ENCODE peak calls at places on chromosomes 2 and 18, in four cellular contexts. One of them, this sample, is unnamed.
A peak's percentile ranks its signal among the peaks of the same experiment; 100 is the strongest.

GRCh38 chr2:235826791-235827190 is 332.9 kb downstream of the AGAP1 start:
- DNase-seq in heart right ventricle: no peak
- DNase-seq in GM23248: no peak
- DNase-seq in AG04450: no peak
- DNase-seq in this sample: no peak

GRCh38 chr2:105790467-105791118 is 45.9 kb downstream of the NCK2 start:
- DNase-seq in heart right ventricle: no peak
- DNase-seq in GM23248: no peak
- DNase-seq in AG04450: no peak
- DNase-seq in this sample: no peak

GRCh38 chr2:102839668-102840388 is 78.0 kb downstream of the TMEM182 start:
- DNase-seq in heart right ventricle: peak; percentile 23
- DNase-seq in GM23248: peak; percentile 53
- DNase-seq in AG04450: peak; percentile 10
- DNase-seq in this sample: no peak

GRCh38 chr2:66872926-66873714 is 438.2 kb downstream of the MEIS1 start:
- DNase-seq in heart right ventricle: no peak
- DNase-seq in GM23248: no peak
- DNase-seq in AG04450: no peak
- DNase-seq in this sample: no peak

GRCh38 chr2:23624378-23624777 is 239.4 kb downstream of the KLHL29 start:
- DNase-seq in heart right ventricle: no peak
- DNase-seq in GM23248: no peak
- DNase-seq in AG04450: no peak
- DNase-seq in this sample: no peak

GRCh38 chr2:235045336-235045972 is 93.6 kb downstream of the SH3BP4 start:
- DNase-seq in heart right ventricle: no peak
- DNase-seq in GM23248: no peak
- DNase-seq in AG04450: no peak
- DNase-seq in this sample: no peak

GRCh38 chr2:201127570-201127969 is 11.6 kb downstream of the CFLAR start:
- DNase-seq in heart right ventricle: peak; percentile 38
- DNase-seq in GM23248: peak; percentile 94
- DNase-seq in AG04450: peak; percentile 18
- DNase-seq in this sample: no peak

GRCh38 chr2:195898505-195898904 is 170.1 kb downstream of the DNAH7 start:
- DNase-seq in heart right ventricle: peak; percentile 66
- DNase-seq in GM23248: peak; percentile 98
- DNase-seq in AG04450: peak; percentile 99
- DNase-seq in this sample: peak; percentile 64

GRCh38 chr18:68035709-68036522 is 519.4 kb upstream of the DSEL start:
- DNase-seq in heart right ventricle: no peak
- DNase-seq in GM23248: peak; percentile 9
- DNase-seq in AG04450: no peak
- DNase-seq in this sample: no peak

GRCh38 chr2:239255218-239255617 is 145.6 kb downstream of the HDAC4 start:
- DNase-seq in heart right ventricle: no peak
- DNase-seq in GM23248: no peak
- DNase-seq in AG04450: no peak
- DNase-seq in this sample: no peak

GRCh38 chr18:9876867-9877654 is 8.7 kb upstream of the TXNDC2 start:
- DNase-seq in heart right ventricle: peak; percentile 41
- DNase-seq in GM23248: peak; percentile 89
- DNase-seq in AG04450: peak; percentile 78
- DNase-seq in this sample: no peak

GRCh38 chr18:7926526-7926925 is 359.4 kb downstream of the PTPRM start:
- DNase-seq in heart right ventricle: no peak
- DNase-seq in GM23248: no peak
- DNase-seq in AG04450: no peak
- DNase-seq in this sample: no peak

GRCh38 chr2:181203412-181203811 is 223.0 kb downstream of the UBE2E3 start:
- DNase-seq in heart right ventricle: no peak
- DNase-seq in GM23248: peak; percentile 85
- DNase-seq in AG04450: peak; percentile 11
- DNase-seq in this sample: peak; percentile 58

GRCh38 chr2:190062053-190062452 is 476 bp downstream of the MSTN start:
- DNase-seq in heart right ventricle: no peak
- DNase-seq in GM23248: peak; percentile 18
- DNase-seq in AG04450: no peak
- DNase-seq in this sample: no peak

GRCh38 chr2:144959416-144959815 is 439.5 kb upstream of the ZEB2 start:
- DNase-seq in heart right ventricle: no peak
- DNase-seq in GM23248: no peak
- DNase-seq in AG04450: no peak
- DNase-seq in this sample: no peak

GRCh38 chr18:23143871-23144270 is 8.6 kb downstream of the CABLES1 start:
- DNase-seq in heart right ventricle: no peak
- DNase-seq in GM23248: no peak
- DNase-seq in AG04450: no peak
- DNase-seq in this sample: no peak

GRCh38 chr2:44787663-44788062 is 153.8 kb upstream of the SIX3 start:
- DNase-seq in heart right ventricle: no peak
- DNase-seq in GM23248: no peak
- DNase-seq in AG04450: no peak
- DNase-seq in this sample: no peak

GRCh38 chr2:54347622-54348021 is 91.6 kb upstream of the TSPYL6 start:
- DNase-seq in heart right ventricle: no peak
- DNase-seq in GM23248: no peak
- DNase-seq in AG04450: no peak
- DNase-seq in this sample: no peak

GRCh38 chr2:210225461-210225798 is 183 bp upstream of the ACADL start:
- DNase-seq in heart right ventricle: no peak
- DNase-seq in GM23248: peak; percentile 32
- DNase-seq in AG04450: no peak
- DNase-seq in this sample: no peak

GRCh38 chr18:52118684-52119083 is 221.3 kb upstream of the DCC start:
- DNase-seq in heart right ventricle: no peak
- DNase-seq in GM23248: no peak
- DNase-seq in AG04450: no peak
- DNase-seq in this sample: no peak

GRCh38 chr2:227125506-227125905 is 38.5 kb downstream of the COL4A4 start:
- DNase-seq in heart right ventricle: no peak
- DNase-seq in GM23248: no peak
- DNase-seq in AG04450: no peak
- DNase-seq in this sample: no peak

GRCh38 chr2:2107627-2108026 is 223.4 kb downstream of the MYT1L start:
- DNase-seq in heart right ventricle: no peak
- DNase-seq in GM23248: no peak
- DNase-seq in AG04450: no peak
- DNase-seq in this sample: no peak

GRCh38 chr2:85547089-85547858 is 8.3 kb downstream of the MAT2A start:
- DNase-seq in heart right ventricle: no peak
- DNase-seq in GM23248: no peak
- DNase-seq in AG04450: no peak
- DNase-seq in this sample: no peak

GRCh38 chr2:19488009-19488691 is 129.7 kb upstream of the OSR1 start:
- DNase-seq in heart right ventricle: no peak
- DNase-seq in GM23248: peak; percentile 86
- DNase-seq in AG04450: no peak
- DNase-seq in this sample: peak; percentile 73

GRCh38 chr2:29398384-29399237 is 283.4 kb downstream of the CLIP4 start:
- DNase-seq in heart right ventricle: no peak
- DNase-seq in GM23248: peak; percentile 6
- DNase-seq in AG04450: no peak
- DNase-seq in this sample: no peak

GRCh38 chr2:62306751-62307468 is 111.0 kb downstream of the B3GNT2 start:
- DNase-seq in heart right ventricle: no peak
- DNase-seq in GM23248: no peak
- DNase-seq in AG04450: no peak
- DNase-seq in this sample: peak; percentile 77

GRCh38 chr2:37671013-37671815 is at the start of gene CDC42EP3:
- DNase-seq in heart right ventricle: peak; percentile 61
- DNase-seq in GM23248: peak; percentile 79
- DNase-seq in AG04450: no peak
- DNase-seq in this sample: no peak

GRCh38 chr2:168116448-168116847 is 130.9 kb downstream of the STK39 start:
- DNase-seq in heart right ventricle: no peak
- DNase-seq in GM23248: peak; percentile 7
- DNase-seq in AG04450: no peak
- DNase-seq in this sample: no peak

GRCh38 chr2:148048475-148049221 is 27.8 kb downstream of the MBD5 start:
- DNase-seq in heart right ventricle: no peak
- DNase-seq in GM23248: peak; percentile 45
- DNase-seq in AG04450: no peak
- DNase-seq in this sample: no peak

GRCh38 chr2:63698825-63699548 is 110.2 kb downstream of the MDH1 start:
- DNase-seq in heart right ventricle: peak; percentile 66
- DNase-seq in GM23248: peak; percentile 94
- DNase-seq in AG04450: peak; percentile 24
- DNase-seq in this sample: peak; percentile 65

GRCh38 chr2:152924722-152925121 is 206.3 kb downstream of the ARL6IP6 start:
- DNase-seq in heart right ventricle: no peak
- DNase-seq in GM23248: peak; percentile 68
- DNase-seq in AG04450: no peak
- DNase-seq in this sample: peak; percentile 73

GRCh38 chr18:6150481-6150880 is 255.2 kb upstream of the TMEM200C start:
- DNase-seq in heart right ventricle: no peak
- DNase-seq in GM23248: no peak
- DNase-seq in AG04450: no peak
- DNase-seq in this sample: no peak

GRCh38 chr2:223055140-223055539 is 3.1 kb downstream of the KCNE4 start:
- DNase-seq in heart right ventricle: peak; percentile 66
- DNase-seq in GM23248: peak; percentile 43
- DNase-seq in AG04450: no peak
- DNase-seq in this sample: no peak

GRCh38 chr2:238294046-238294392 is 5.6 kb upstream of the PER2 start:
- DNase-seq in heart right ventricle: no peak
- DNase-seq in GM23248: no peak
- DNase-seq in AG04450: no peak
- DNase-seq in this sample: no peak

GRCh38 chr2:223588251-223588650 is 13.9 kb downstream of the SCG2 start:
- DNase-seq in heart right ventricle: no peak
- DNase-seq in GM23248: no peak
- DNase-seq in AG04450: no peak
- DNase-seq in this sample: no peak

GRCh38 chr2:84999467-85000064 is 28.6 kb downstream of the KCMF1 start:
- DNase-seq in heart right ventricle: no peak
- DNase-seq in GM23248: no peak
- DNase-seq in AG04450: no peak
- DNase-seq in this sample: no peak

GRCh38 chr2:217218269-217219140 is 358.6 kb upstream of the TNP1 start:
- DNase-seq in heart right ventricle: no peak
- DNase-seq in GM23248: peak; percentile 84
- DNase-seq in AG04450: no peak
- DNase-seq in this sample: no peak
- H3K27ac ChIP-seq in heart right ventricle: no peak overlapping the region
- H3K27ac ChIP-seq in GM23248: no peak overlapping the region
- H3K27ac ChIP-seq in AG04450: no peak overlapping the region
- H3K27ac ChIP-seq in this sample: no peak overlapping the region

GRCh38 chr2:98561902-98562695 is 46.2 kb downstream of the COA5 start:
- DNase-seq in heart right ventricle: peak; percentile 35
- DNase-seq in GM23248: no peak
- DNase-seq in AG04450: no peak
- DNase-seq in this sample: no peak
- H3K27ac ChIP-seq in heart right ventricle: peak overlapping the region; percentile 62
- H3K27ac ChIP-seq in GM23248: no peak overlapping the region
- H3K27ac ChIP-seq in AG04450: no peak overlapping the region
- H3K27ac ChIP-seq in this sample: no peak overlapping the region

GRCh38 chr2:46298272-46298521 is 990 bp downstream of the EPAS1 start:
- DNase-seq in heart right ventricle: no peak
- DNase-seq in GM23248: peak; percentile 51
- DNase-seq in AG04450: no peak
- DNase-seq in this sample: no peak
- H3K27ac ChIP-seq in heart right ventricle: peak overlapping the region; percentile 95
- H3K27ac ChIP-seq in GM23248: peak overlapping the region; percentile 79
- H3K27ac ChIP-seq in AG04450: peak overlapping the region; percentile 73
- H3K27ac ChIP-seq in this sample: peak overlapping the region; percentile 89

GRCh38 chr2:171706152-171706803 is 19.0 kb downstream of the DYNC1I2 start:
- DNase-seq in heart right ventricle: no peak
- DNase-seq in GM23248: peak; percentile 56
- DNase-seq in AG04450: no peak
- DNase-seq in this sample: no peak

GRCh38 chr2:171709011-171709685 is 21.9 kb downstream of the DYNC1I2 start:
- DNase-seq in heart right ventricle: no peak
- DNase-seq in GM23248: no peak
- DNase-seq in AG04450: no peak
- DNase-seq in this sample: no peak

GRCh38 chr2:171707752-171708151 is 20.5 kb downstream of the DYNC1I2 start:
- DNase-seq in heart right ventricle: no peak
- DNase-seq in GM23248: no peak
- DNase-seq in AG04450: no peak
- DNase-seq in this sample: no peak

GRCh38 chr2:171702781-171703556 is 15.7 kb downstream of the DYNC1I2 start:
- DNase-seq in heart right ventricle: no peak
- DNase-seq in GM23248: peak; percentile 70
- DNase-seq in AG04450: no peak
- DNase-seq in this sample: no peak

GRCh38 chr2:171703574-171704347 is 16.5 kb downstream of the DYNC1I2 start:
- DNase-seq in heart right ventricle: no peak
- DNase-seq in GM23248: peak; percentile 71
- DNase-seq in AG04450: no peak
- DNase-seq in this sample: no peak
- H3K27ac ChIP-seq in heart right ventricle: no peak overlapping the region
- H3K27ac ChIP-seq in GM23248: peak overlapping the region; percentile 17
- H3K27ac ChIP-seq in AG04450: no peak overlapping the region
- H3K27ac ChIP-seq in this sample: no peak overlapping the region

This sample was measured in epithelial cell of prostate.